ENCODE peak calls at places on chromosome 17, in ten cellular contexts. One of them, this sample, is unnamed. For H3K36me3, the result is how much of the 10 kb centered on the place peaks cover.

GRCh38 chr17:16926591-16927451 is 45.1 kb downstream of the TNFRSF13B start:
- DNase-seq in uterus: no peak
- DNase-seq in hepatocyte: no peak
- DNase-seq in cardiac muscle cell: peak
- DNase-seq in pancreas: peak
- DNase-seq in GM23248: no peak
- DNase-seq in CD8-positive, alpha-beta memory T cell: peak
- DNase-seq in CD4-positive, alpha-beta memory T cell: no peak
- DNase-seq in HAP-1: no peak
- DNase-seq in small intestine: no peak
- DNase-seq in this sample: no peak

GRCh38 chr17:29158515-29159275 is 21.5 kb downstream of the MYO18A start:
- DNase-seq in uterus: no peak
- DNase-seq in hepatocyte: peak
- DNase-seq in cardiac muscle cell: peak
- DNase-seq in pancreas: no peak
- DNase-seq in GM23248: peak
- DNase-seq in CD8-positive, alpha-beta memory T cell: no peak
- DNase-seq in CD4-positive, alpha-beta memory T cell: no peak
- DNase-seq in HAP-1: no peak
- DNase-seq in small intestine: peak
- DNase-seq in this sample: no peak

GRCh38 chr17:4858068-4858879 is 25.1 kb downstream of the MINK1 start:
- DNase-seq in uterus: no peak
- DNase-seq in hepatocyte: no peak
- DNase-seq in cardiac muscle cell: peak
- DNase-seq in pancreas: no peak
- DNase-seq in GM23248: peak
- DNase-seq in CD8-positive, alpha-beta memory T cell: no peak
- DNase-seq in CD4-positive, alpha-beta memory T cell: no peak
- DNase-seq in HAP-1: no peak
- DNase-seq in small intestine: peak
- DNase-seq in this sample: no peak

GRCh38 chr17:50344712-50345380 is 1.1 kb upstream of the XYLT2 start:
- DNase-seq in uterus: no peak
- DNase-seq in hepatocyte: no peak
- DNase-seq in cardiac muscle cell: no peak
- DNase-seq in pancreas: no peak
- DNase-seq in GM23248: no peak
- DNase-seq in CD8-positive, alpha-beta memory T cell: no peak
- DNase-seq in CD4-positive, alpha-beta memory T cell: no peak
- DNase-seq in HAP-1: no peak
- DNase-seq in small intestine: no peak
- DNase-seq in this sample: peak

GRCh38 chr17:57121308-57122042 is 36.4 kb downstream of the AKAP1 start:
- DNase-seq in uterus: no peak
- DNase-seq in hepatocyte: peak
- DNase-seq in cardiac muscle cell: peak
- DNase-seq in pancreas: no peak
- DNase-seq in GM23248: peak
- DNase-seq in CD8-positive, alpha-beta memory T cell: no peak
- DNase-seq in CD4-positive, alpha-beta memory T cell: no peak
- DNase-seq in HAP-1: no peak
- DNase-seq in small intestine: no peak
- DNase-seq in this sample: no peak

GRCh38 chr17:62661337-62661736 is 33.9 kb downstream of the MRC2 start:
- DNase-seq in uterus: no peak
- DNase-seq in hepatocyte: no peak
- DNase-seq in cardiac muscle cell: no peak
- DNase-seq in pancreas: no peak
- DNase-seq in GM23248: no peak
- DNase-seq in CD8-positive, alpha-beta memory T cell: no peak
- DNase-seq in CD4-positive, alpha-beta memory T cell: no peak
- DNase-seq in HAP-1: no peak
- DNase-seq in small intestine: no peak
- DNase-seq in this sample: no peak

GRCh38 chr17:81412490-81413093 is 17.3 kb downstream of the BAHCC1 start:
- DNase-seq in uterus: peak
- DNase-seq in hepatocyte: no peak
- DNase-seq in cardiac muscle cell: peak
- DNase-seq in pancreas: no peak
- DNase-seq in GM23248: no peak
- DNase-seq in CD8-positive, alpha-beta memory T cell: peak
- DNase-seq in CD4-positive, alpha-beta memory T cell: peak
- DNase-seq in HAP-1: no peak
- DNase-seq in small intestine: no peak
- DNase-seq in this sample: no peak

GRCh38 chr17:4326112-4326511 is 40.4 kb downstream of the UBE2G1 start:
- DNase-seq in uterus: no peak
- DNase-seq in hepatocyte: no peak
- DNase-seq in cardiac muscle cell: no peak
- DNase-seq in pancreas: no peak
- DNase-seq in GM23248: no peak
- DNase-seq in CD8-positive, alpha-beta memory T cell: no peak
- DNase-seq in CD4-positive, alpha-beta memory T cell: no peak
- DNase-seq in HAP-1: no peak
- DNase-seq in small intestine: no peak
- DNase-seq in this sample: no peak

GRCh38 chr17:6241996-6242395 is 171.8 kb downstream of the WSCD1 start:
- DNase-seq in uterus: no peak
- DNase-seq in hepatocyte: no peak
- DNase-seq in cardiac muscle cell: no peak
- DNase-seq in pancreas: no peak
- DNase-seq in GM23248: no peak
- DNase-seq in CD8-positive, alpha-beta memory T cell: no peak
- DNase-seq in CD4-positive, alpha-beta memory T cell: no peak
- DNase-seq in HAP-1: no peak
- DNase-seq in small intestine: no peak
- DNase-seq in this sample: no peak

GRCh38 chr17:43938838-43939182 is 3.5 kb downstream of the PPY start:
- DNase-seq in uterus: no peak
- DNase-seq in hepatocyte: no peak
- DNase-seq in cardiac muscle cell: no peak
- DNase-seq in pancreas: no peak
- DNase-seq in GM23248: no peak
- DNase-seq in CD8-positive, alpha-beta memory T cell: no peak
- DNase-seq in CD4-positive, alpha-beta memory T cell: no peak
- DNase-seq in HAP-1: no peak
- DNase-seq in small intestine: no peak
- DNase-seq in this sample: no peak

GRCh38 chr17:66557193-66557592 is 254.8 kb downstream of the PRKCA start:
- DNase-seq in uterus: no peak
- DNase-seq in hepatocyte: no peak
- DNase-seq in cardiac muscle cell: no peak
- DNase-seq in pancreas: no peak
- DNase-seq in GM23248: no peak
- DNase-seq in CD8-positive, alpha-beta memory T cell: no peak
- DNase-seq in CD4-positive, alpha-beta memory T cell: no peak
- DNase-seq in HAP-1: no peak
- DNase-seq in small intestine: no peak
- DNase-seq in this sample: no peak

GRCh38 chr17:17752822-17753448 is 71.7 kb downstream of the RAI1 start:
- DNase-seq in uterus: no peak
- DNase-seq in hepatocyte: no peak
- DNase-seq in cardiac muscle cell: no peak
- DNase-seq in pancreas: no peak
- DNase-seq in GM23248: peak
- DNase-seq in CD8-positive, alpha-beta memory T cell: no peak
- DNase-seq in CD4-positive, alpha-beta memory T cell: no peak
- DNase-seq in HAP-1: no peak
- DNase-seq in small intestine: no peak
- DNase-seq in this sample: no peak

GRCh38 chr17:43016216-43016615 is 6.0 kb downstream of the VAT1 start:
- DNase-seq in uterus: no peak
- DNase-seq in hepatocyte: no peak
- DNase-seq in cardiac muscle cell: no peak
- DNase-seq in pancreas: peak
- DNase-seq in GM23248: no peak
- DNase-seq in CD8-positive, alpha-beta memory T cell: no peak
- DNase-seq in CD4-positive, alpha-beta memory T cell: no peak
- DNase-seq in HAP-1: no peak
- DNase-seq in small intestine: no peak
- DNase-seq in this sample: no peak

GRCh38 chr17:7232114-7232513 is 2.2 kb downstream of the DVL2 start:
- DNase-seq in uterus: no peak
- DNase-seq in hepatocyte: no peak
- DNase-seq in cardiac muscle cell: no peak
- DNase-seq in pancreas: no peak
- DNase-seq in GM23248: no peak
- DNase-seq in CD8-positive, alpha-beta memory T cell: no peak
- DNase-seq in CD4-positive, alpha-beta memory T cell: no peak
- DNase-seq in HAP-1: no peak
- DNase-seq in small intestine: no peak
- DNase-seq in this sample: no peak

GRCh38 chr17:17536702-17537101 is 40.5 kb upstream of the RASD1 start:
- DNase-seq in uterus: no peak
- DNase-seq in hepatocyte: no peak
- DNase-seq in cardiac muscle cell: no peak
- DNase-seq in pancreas: peak
- DNase-seq in GM23248: no peak
- DNase-seq in CD8-positive, alpha-beta memory T cell: no peak
- DNase-seq in CD4-positive, alpha-beta memory T cell: no peak
- DNase-seq in HAP-1: no peak
- DNase-seq in small intestine: no peak
- DNase-seq in this sample: no peak

GRCh38 chr17:35726609-35727460 is 4.6 kb upstream of the RASL10B start:
- DNase-seq in uterus: peak
- DNase-seq in hepatocyte: peak
- DNase-seq in cardiac muscle cell: peak
- DNase-seq in pancreas: no peak
- DNase-seq in GM23248: peak
- DNase-seq in CD8-positive, alpha-beta memory T cell: no peak
- DNase-seq in CD4-positive, alpha-beta memory T cell: no peak
- DNase-seq in HAP-1: peak
- DNase-seq in small intestine: peak
- DNase-seq in this sample: peak

GRCh38 chr17:46078675-46079074 is 79.6 kb downstream of the STH start:
- DNase-seq in uterus: no peak
- DNase-seq in hepatocyte: no peak
- DNase-seq in cardiac muscle cell: no peak
- DNase-seq in pancreas: no peak
- DNase-seq in GM23248: no peak
- DNase-seq in CD8-positive, alpha-beta memory T cell: no peak
- DNase-seq in CD4-positive, alpha-beta memory T cell: no peak
- DNase-seq in HAP-1: no peak
- DNase-seq in small intestine: no peak
- DNase-seq in this sample: no peak

GRCh38 chr17:16419074-16419928 is 3.9 kb downstream of the TRPV2 start:
- DNase-seq in uterus: no peak
- DNase-seq in hepatocyte: peak
- DNase-seq in cardiac muscle cell: peak
- DNase-seq in pancreas: no peak
- DNase-seq in GM23248: peak
- DNase-seq in CD8-positive, alpha-beta memory T cell: peak
- DNase-seq in CD4-positive, alpha-beta memory T cell: no peak
- DNase-seq in HAP-1: no peak
- DNase-seq in small intestine: no peak
- DNase-seq in this sample: no peak

GRCh38 chr17:45316271-45317112 is at the start of gene MAP3K14:
- DNase-seq in uterus: peak
- DNase-seq in hepatocyte: peak
- DNase-seq in cardiac muscle cell: peak
- DNase-seq in pancreas: peak
- DNase-seq in GM23248: peak
- DNase-seq in CD8-positive, alpha-beta memory T cell: peak
- DNase-seq in CD4-positive, alpha-beta memory T cell: peak
- DNase-seq in HAP-1: peak
- DNase-seq in small intestine: peak
- DNase-seq in this sample: peak

DNA sequence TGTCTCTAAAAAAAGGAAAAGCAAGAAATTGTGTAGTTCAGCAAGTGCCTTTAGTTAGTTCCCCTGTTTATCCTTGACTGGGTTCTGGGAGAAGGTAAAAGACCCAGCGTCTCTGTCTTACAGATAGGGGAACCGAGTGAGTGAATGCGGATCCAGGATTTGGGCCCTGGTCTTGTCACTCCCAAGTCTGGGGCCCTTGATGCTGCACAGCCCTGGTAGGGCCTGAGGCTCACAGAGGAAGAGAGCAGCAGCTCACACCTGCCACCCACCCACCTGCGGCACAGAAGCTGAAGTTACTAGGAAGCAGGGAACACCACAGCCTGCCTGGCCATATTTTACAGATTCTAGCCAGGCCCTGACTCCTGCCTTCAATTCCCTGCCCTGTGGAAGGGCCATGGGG is 22.2 kb downstream of the LASP1 start:
- DNase-seq in uterus: no peak
- DNase-seq in hepatocyte: no peak
- DNase-seq in cardiac muscle cell: no peak
- DNase-seq in pancreas: no peak
- DNase-seq in GM23248: no peak
- DNase-seq in CD8-positive, alpha-beta memory T cell: no peak
- DNase-seq in CD4-positive, alpha-beta memory T cell: no peak
- DNase-seq in HAP-1: no peak
- DNase-seq in small intestine: no peak
- DNase-seq in this sample: no peak
- H3K36me3 ChIP-seq in uterus: under half
- H3K36me3 ChIP-seq in hepatocyte: under half
- H3K36me3 ChIP-seq in cardiac muscle cell: under half
- H3K36me3 ChIP-seq in pancreas: under half
- H3K36me3 ChIP-seq in GM23248: half or more
- H3K36me3 ChIP-seq in CD8-positive, alpha-beta memory T cell: under half
- H3K36me3 ChIP-seq in CD4-positive, alpha-beta memory T cell: under half
- H3K36me3 ChIP-seq in HAP-1: under half
- H3K36me3 ChIP-seq in small intestine: under half
- H3K36me3 ChIP-seq in this sample: under half

GRCh38 chr17:47810200-47810821 is 11.3 kb downstream of the OSBPL7 start:
- DNase-seq in uterus: no peak
- DNase-seq in hepatocyte: peak
- DNase-seq in cardiac muscle cell: peak
- DNase-seq in pancreas: peak
- DNase-seq in GM23248: peak
- DNase-seq in CD8-positive, alpha-beta memory T cell: peak
- DNase-seq in CD4-positive, alpha-beta memory T cell: no peak
- DNase-seq in HAP-1: no peak
- DNase-seq in small intestine: peak
- DNase-seq in this sample: peak
- H3K36me3 ChIP-seq in uterus: under half
- H3K36me3 ChIP-seq in hepatocyte: under half
- H3K36me3 ChIP-seq in cardiac muscle cell: under half
- H3K36me3 ChIP-seq in pancreas: under half
- H3K36me3 ChIP-seq in GM23248: under half
- H3K36me3 ChIP-seq in CD8-positive, alpha-beta memory T cell: under half
- H3K36me3 ChIP-seq in CD4-positive, alpha-beta memory T cell: half or more
- H3K36me3 ChIP-seq in HAP-1: under half
- H3K36me3 ChIP-seq in small intestine: under half
- H3K36me3 ChIP-seq in this sample: under half

GRCh38 chr17:59666235-59666634 is 41.0 kb downstream of the PTRH2 start:
- DNase-seq in uterus: no peak
- DNase-seq in hepatocyte: no peak
- DNase-seq in cardiac muscle cell: peak
- DNase-seq in pancreas: no peak
- DNase-seq in GM23248: peak
- DNase-seq in CD8-positive, alpha-beta memory T cell: no peak
- DNase-seq in CD4-positive, alpha-beta memory T cell: no peak
- DNase-seq in HAP-1: peak
- DNase-seq in small intestine: peak
- DNase-seq in this sample: no peak
- H3K36me3 ChIP-seq in uterus: under half
- H3K36me3 ChIP-seq in hepatocyte: under half
- H3K36me3 ChIP-seq in cardiac muscle cell: half or more
- H3K36me3 ChIP-seq in pancreas: under half
- H3K36me3 ChIP-seq in GM23248: half or more
- H3K36me3 ChIP-seq in CD8-positive, alpha-beta memory T cell: half or more
- H3K36me3 ChIP-seq in CD4-positive, alpha-beta memory T cell: half or more
- H3K36me3 ChIP-seq in HAP-1: half or more
- H3K36me3 ChIP-seq in small intestine: under half
- H3K36me3 ChIP-seq in this sample: under half

GRCh38 chr17:37180371-37180770 is 195.4 kb upstream of the C17orf78 start:
- DNase-seq in uterus: no peak
- DNase-seq in hepatocyte: no peak
- DNase-seq in cardiac muscle cell: no peak
- DNase-seq in pancreas: no peak
- DNase-seq in GM23248: no peak
- DNase-seq in CD8-positive, alpha-beta memory T cell: no peak
- DNase-seq in CD4-positive, alpha-beta memory T cell: no peak
- DNase-seq in HAP-1: no peak
- DNase-seq in small intestine: no peak
- DNase-seq in this sample: no peak
- H3K36me3 ChIP-seq in uterus: under half
- H3K36me3 ChIP-seq in hepatocyte: under half
- H3K36me3 ChIP-seq in cardiac muscle cell: under half
- H3K36me3 ChIP-seq in pancreas: under half
- H3K36me3 ChIP-seq in GM23248: under half
- H3K36me3 ChIP-seq in CD8-positive, alpha-beta memory T cell: under half
- H3K36me3 ChIP-seq in CD4-positive, alpha-beta memory T cell: under half
- H3K36me3 ChIP-seq in HAP-1: under half
- H3K36me3 ChIP-seq in small intestine: under half
- H3K36me3 ChIP-seq in this sample: under half